ENCODE peak calls at places on chromosomes 16 and 17, in seven cellular contexts. V is GDM1, Z is mesendoderm, L is HCT116, Y is foreskin fibroblast, B is substantia nigra, W is B cell. N is an unnamed sample.

GRCh38 chr17:45277216-45277849 is 15.4 kb upstream of the SPATA32 start:
- DNase-seq in V (peak), Z (peak), L (peak), Y (peak), B (peak), W (peak), N (peak)

GRCh38 chr16:57045694-57046381 is 46.5 kb upstream of the CPNE2 start:
- DNase-seq in V (no peak), Z (peak), L (peak), Y (peak), B (peak), W (peak), N (peak)

GRCh38 chr16:77585852-77586251 is 136.5 kb upstream of the NUDT7 start:
- DNase-seq in V (no peak), Z (peak), L (peak), Y (no peak), B (no peak), W (no peak), N (no peak)

GRCh38 chr17:30278032-30278431 is 13.7 kb downstream of the BLMH start:
- DNase-seq in V (peak), Z (peak), L (no peak), Y (no peak), B (no peak), W (peak), N (peak)

GRCh38 chr16:73329363-73330306 is 281.7 kb upstream of the ZFHX3 start:
- DNase-seq in V (no peak), Z (peak), L (no peak), Y (no peak), B (peak), W (no peak), N (peak)

GRCh38 chr16:88533381-88533831 is 36.8 kb upstream of the ZC3H18 start:
- DNase-seq in V (no peak), Z (peak), L (no peak), Y (peak), B (peak), W (no peak), N (peak)

GRCh38 chr17:76272541-76273434 is 7.6 kb downstream of the UBALD2 start:
- DNase-seq in V (no peak), Z (no peak), L (no peak), Y (no peak), B (no peak), W (peak), N (no peak)

GRCh38 chr17:64992325-64992802 is 64.2 kb downstream of the GNA13 start:
- DNase-seq in V (no peak), Z (peak), L (peak), Y (peak), B (no peak), W (no peak), N (no peak)

GRCh38 chr17:70896843-70897242 is 727.5 kb downstream of the KCNJ2 start:
- DNase-seq in V (no peak), Z (no peak), L (no peak), Y (no peak), B (no peak), W (no peak), N (no peak)

N was measured in endodermal cell.